ENCODE peak calls at places on chromosomes 13 and 19, in five cellular contexts. G is fibroblast of lung, F is pancreas, B is cardiac fibroblast, H is AG09309. U is an unnamed sample.

GRCh38 chr13:33040116-33040515 is 23.9 kb downstream of the KL start:
- DNase-seq in G (no peak), F (no peak), B (no peak), H (no peak), U (no peak)

GRCh38 chr13:92677571-92677970 is 549.0 kb upstream of the GPC6 start:
- DNase-seq in G (no peak), F (no peak), B (no peak), H (no peak), U (no peak)

GRCh38 chr13:24085662-24086061 is 74.9 kb upstream of the SPATA13 start:
- DNase-seq in G (no peak), F (no peak), B (no peak), H (no peak), U (no peak)

GRCh38 chr13:105920375-105920774 is 615.1 kb downstream of the EFNB2 start:
- DNase-seq in G (peak), F (no peak), B (peak), H (peak), U (no peak)

GRCh38 chr13:23701646-23702045 is 131.4 kb downstream of the TNFRSF19 start:
- DNase-seq in G (peak), F (peak), B (peak), H (peak), U (peak)

GRCh38 chr13:99375806-99376080 is 68.5 kb upstream of the GPR183 start:
- DNase-seq in G (no peak), F (no peak), B (no peak), H (no peak), U (no peak)

GRCh38 chr19:14072535-14073231 is at the start of gene MISP3:
- DNase-seq in G (peak), F (peak), B (peak), H (no peak), U (no peak)

GRCh38 chr13:50099473-50099872 is 84.2 kb downstream of the KCNRG start:
- DNase-seq in G (no peak), F (no peak), B (no peak), H (no peak), U (no peak)

GRCh38 chr13:104993708-104994107 is 1541.8 kb downstream of the EFNB2 start:
- DNase-seq in G (no peak), F (no peak), B (no peak), H (no peak), U (no peak)

GRCh38 chr13:113086031-113086750 is 19.4 kb upstream of the F7 start:
- DNase-seq in G (no peak), F (no peak), B (no peak), H (no peak), U (no peak)

GRCh38 chr19:43725468-43725867 is 9.6 kb downstream of the IRGC start:
- DNase-seq in G (no peak), F (no peak), B (peak), H (no peak), U (no peak)

GRCh38 chr13:92317066-92317465 is 909.5 kb upstream of the GPC6 start:
- DNase-seq in G (peak), F (no peak), B (peak), H (no peak), U (peak)

GRCh38 chr13:34733720-34734119 is 208.3 kb upstream of the NBEA start:
- DNase-seq in G (peak), F (no peak), B (peak), H (peak), U (no peak)

GRCh38 chr19:39398297-39398864 is 7.2 kb downstream of the MED29 start:
- DNase-seq in G (peak), F (no peak), B (peak), H (no peak), U (no peak)

GRCh38 chr13:113468461-113469147 is 15.3 kb upstream of the ADPRHL1 start:
- DNase-seq in G (no peak), F (no peak), B (no peak), H (no peak), U (no peak)

GRCh38 chr13:26861951-26862350 is 101.4 kb upstream of the GPR12 start:
- DNase-seq in G (no peak), F (no peak), B (peak), H (no peak), U (no peak)

GRCh38 chr13:113083402-113084061 is 22.1 kb upstream of the F7 start:
- DNase-seq in G (peak), F (no peak), B (peak), H (no peak), U (no peak)

GRCh38 chr19:4295972-4296771 is 6.0 kb downstream of the TMIGD2 start:
- DNase-seq in G (peak), F (no peak), B (peak), H (no peak), U (no peak)

GRCh38 chr13:113119822-113120189 is 2.8 kb upstream of the F10 start:
- DNase-seq in G (no peak), F (no peak), B (no peak), H (no peak), U (no peak)

GRCh38 chr13:50991624-50992610 is 82.3 kb downstream of the RNASEH2B start:
- DNase-seq in G (no peak), F (no peak), B (no peak), H (no peak), U (no peak)

GRCh38 chr13:44872751-44873150 is 116.5 kb downstream of the NUFIP1 start:
- DNase-seq in G (peak), F (no peak), B (no peak), H (no peak), U (no peak)

GRCh38 chr13:65990684-65991083 is 1239.5 kb downstream of the PCDH9 start:
- DNase-seq in G (no peak), F (no peak), B (no peak), H (no peak), U (no peak)

GRCh38 chr13:48804836-48805601 is 151.3 kb downstream of the CYSLTR2 start:
- DNase-seq in G (peak), F (no peak), B (no peak), H (no peak), U (peak)

GRCh38 chr13:93398167-93398566 is 171.6 kb downstream of the GPC6 start:
- DNase-seq in G (peak), F (no peak), B (peak), H (no peak), U (no peak)

GRCh38 chr13:92196566-92197256 is 798.3 kb downstream of the GPC5 start:
- DNase-seq in G (peak), F (no peak), B (peak), H (no peak), U (no peak)

GRCh38 chr19:54473071-54473941 is at the start of gene CDC42EP5:
- DNase-seq in G (peak), F (peak), B (peak), H (peak), U (no peak)

GRCh38 chr13:99314640-99315176 is 7.5 kb upstream of the GPR183 start:
- DNase-seq in G (no peak), F (no peak), B (peak), H (no peak), U (no peak)

GRCh38 chr13:63427170-63427569 is 2011.5 kb upstream of the PCDH20 start:
- DNase-seq in G (no peak), F (no peak), B (no peak), H (no peak), U (no peak)

GRCh38 chr19:33035461-33035860 is 29.2 kb downstream of the RHPN2 start:
- DNase-seq in G (no peak), F (no peak), B (no peak), H (no peak), U (no peak)

GRCh38 chr13:48585456-48585840 is 52.6 kb upstream of the RCBTB2 start:
- DNase-seq in G (peak), F (peak), B (peak), H (peak), U (peak)

GRCh38 chr13:85601526-85601925 is 197.7 kb downstream of the SLITRK6 start:
- DNase-seq in G (peak), F (no peak), B (no peak), H (no peak), U (no peak)

GRCh38 chr19:11480927-11481776 is at the start of gene ELAVL3:
- DNase-seq in G (no peak), F (no peak), B (no peak), H (no peak), U (no peak)
- TF ChIP-seq CTCF in G (no peak), F (no peak), B (no peak), H (no peak), U (no peak)

GRCh38 chr19:40691421-40692211 is 1.2 kb upstream of the NUMBL start:
- DNase-seq in G (peak), F (peak), B (no peak), H (no peak), U (no peak)
- H3K4me3 ChIP-seq in G (no peak), F (no peak), B (no peak), H (peak), U (no peak)

DNA sequence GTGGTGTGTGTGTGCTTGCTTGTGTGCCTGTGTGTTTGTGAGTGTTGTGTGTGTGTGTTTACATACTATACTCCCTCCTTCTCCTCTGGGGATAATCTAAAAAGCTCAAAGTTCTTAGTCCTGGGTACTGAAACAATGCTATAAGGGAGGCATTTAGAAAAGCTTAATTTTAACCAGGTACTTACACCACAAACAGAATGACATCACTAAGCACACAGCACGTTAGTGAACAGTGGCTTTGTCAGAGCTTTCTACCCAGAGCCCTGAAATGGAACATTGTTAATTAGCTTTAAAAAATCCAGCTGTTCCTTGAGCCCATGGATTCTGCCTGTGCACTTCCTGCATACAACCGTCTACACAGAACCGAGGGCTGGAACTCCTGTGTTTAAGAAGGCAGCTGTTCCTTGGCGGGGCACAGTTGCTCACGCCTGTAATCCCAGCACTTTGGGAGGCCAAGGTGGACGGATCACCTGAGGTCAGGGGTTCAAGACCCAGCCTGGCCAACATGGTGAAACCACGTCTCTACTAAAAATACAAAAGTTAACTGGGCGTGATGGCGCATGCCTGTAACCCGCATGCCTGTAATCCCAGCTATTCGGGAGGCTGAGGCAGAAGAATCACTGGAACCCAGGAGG is 69.6 kb upstream of the RNF113B start:
- DNase-seq in G (peak), F (no peak), B (no peak), H (no peak), U (no peak)
- TF ChIP-seq CTCF in G (no peak), F (no peak), B (no peak), H (no peak), U (no peak)

DNA sequence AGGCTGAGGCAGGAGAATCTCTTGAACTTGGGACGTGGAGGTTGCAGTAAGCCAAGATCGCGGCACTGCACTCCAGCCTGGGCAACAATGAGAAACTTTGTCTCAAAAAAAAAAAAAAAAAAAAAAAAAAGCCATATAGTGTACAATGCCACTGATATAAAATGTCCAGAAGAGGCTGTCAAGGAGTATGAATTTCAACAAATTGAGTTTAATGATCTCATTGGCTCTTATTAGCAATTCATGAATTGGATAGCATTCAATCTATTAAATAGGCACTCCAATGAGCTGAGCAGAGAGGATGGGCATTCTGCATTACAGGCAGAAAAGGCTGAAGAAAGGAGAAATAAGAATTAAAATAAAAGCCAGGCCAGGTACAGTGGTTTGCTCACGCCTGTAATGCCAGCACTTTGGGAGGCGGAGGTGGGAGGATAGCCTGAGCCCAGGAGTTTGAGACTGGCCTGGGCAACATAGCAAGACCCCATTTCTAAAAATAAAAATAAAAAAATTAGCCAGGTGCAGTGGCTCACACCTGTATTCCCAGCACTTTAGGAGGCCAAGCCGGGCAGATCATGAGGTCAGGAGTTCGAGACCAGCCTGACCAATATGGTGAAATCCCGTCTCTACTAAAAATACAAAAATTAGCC is 757 bp upstream of the LMNB2 start:
- DNase-seq in G (no peak), F (no peak), B (no peak), H (no peak), U (no peak)
- H3K4me3 ChIP-seq in G (no peak), F (no peak), B (peak), H (peak), U (peak)

DNA sequence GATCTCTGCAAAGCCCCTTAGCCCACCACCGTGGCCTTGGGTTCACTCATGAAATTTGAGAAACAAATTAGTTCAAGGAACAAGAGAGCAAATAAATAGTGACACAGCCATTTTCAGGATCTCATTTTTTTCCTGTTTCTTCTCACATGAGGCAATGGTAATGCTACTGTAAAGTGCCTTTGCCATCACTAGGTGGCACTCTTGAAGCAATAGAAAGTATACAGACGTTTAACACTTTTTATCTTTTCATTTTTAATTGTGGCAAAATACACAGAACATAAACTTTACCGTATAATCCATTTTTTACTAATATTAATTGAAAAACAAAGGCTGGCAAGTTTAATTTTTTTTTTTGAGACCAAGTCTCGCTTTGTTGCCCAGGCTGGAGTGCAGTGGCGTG is 76.9 kb upstream of the ZNF835 start:
- DNase-seq in G (peak), F (no peak), B (peak), H (no peak), U (no peak)
- TF ChIP-seq CTCF in G (no peak), F (no peak), B (peak), H (no peak), U (no peak)

GRCh38 chr19:15196683-15197005 is 4.2 kb downstream of the NOTCH3 start:
- DNase-seq in G (no peak), F (no peak), B (no peak), H (no peak), U (no peak)
- H3K4me3 ChIP-seq in G (no peak), F (no peak), B (no peak), H (no peak), U (no peak)

GRCh38 chr13:60155978-60156377 is 7.8 kb downstream of the DIAPH3 start:
- DNase-seq in G (no peak), F (no peak), B (peak), H (no peak), U (no peak)
- TF ChIP-seq CTCF in G (no peak), F (no peak), B (peak), H (no peak), U (peak)

DNA sequence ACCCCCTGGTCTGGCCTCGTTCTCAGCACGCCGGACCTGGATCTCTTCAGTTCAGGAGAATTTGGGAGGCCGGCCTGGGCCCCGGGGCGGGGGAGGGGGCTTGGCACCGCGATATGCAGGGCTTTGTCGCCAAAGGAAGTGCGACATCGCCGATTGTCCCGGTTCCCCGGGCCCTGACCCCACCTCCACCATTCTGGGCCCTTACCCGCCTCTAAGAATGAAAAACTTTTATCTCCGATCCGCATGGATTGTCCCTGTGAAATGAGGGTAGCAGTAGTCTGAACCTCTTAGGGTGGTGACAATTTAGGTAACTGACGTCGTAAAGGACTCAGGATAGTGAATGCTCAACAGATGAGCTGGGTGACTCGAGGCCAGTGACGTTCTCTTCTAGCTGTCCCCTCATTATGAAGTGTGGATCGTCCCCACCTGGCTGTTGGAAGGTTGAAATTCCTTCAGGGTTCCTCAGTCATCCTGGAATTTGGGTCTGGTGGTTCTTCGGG is 649 bp downstream of the DDA1 start:
- DNase-seq in G (no peak), F (no peak), B (no peak), H (no peak), U (no peak)
- H3K4me3 ChIP-seq in G (peak), F (peak), B (peak), H (peak), U (peak)